ENCODE peak calls at places on chromosomes 3 and 15, in five cellular contexts. V, C, Q, S and O are unnamed samples. For H3K9me3, the result is how much of the 10 kb centered on the place peaks cover.

GRCh38 chr15:96327155-96327741 is 3.3 kb upstream of the NR2F2 start:
- DNase-seq in C (no peak), Q (peak), S (no peak), V (no peak), O (no peak)

GRCh38 chr3:107172411-107172810 is 204.8 kb upstream of the CCDC54 start:
- DNase-seq in V (no peak), S (no peak), Q (no peak), C (no peak), O (no peak)

GRCh38 chr15:20353966-20354883 is 187.4 kb downstream of the GOLGA6L6 start:
- DNase-seq in Q (no peak), C (no peak), S (no peak), V (peak), O (peak)

GRCh38 chr3:71153753-71154152 is 429.8 kb downstream of the FOXP1 start:
- DNase-seq in C (no peak), Q (no peak), S (no peak), V (no peak), O (no peak)

GRCh38 chr15:22980189-22981136 is at the start of gene CYFIP1:
- DNase-seq in Q (peak), S (no peak), C (peak), V (peak), O (no peak)

GRCh38 chr3:82707035-82707434 is 945.6 kb upstream of the GBE1 start:
- DNase-seq in V (no peak), S (no peak), Q (no peak), C (no peak), O (peak)

GRCh38 chr3:89947357-89947954 is 840.0 kb downstream of the EPHA3 start:
- DNase-seq in V (no peak), Q (no peak), C (no peak), S (no peak), O (no peak)

GRCh38 chr3:50227390-50228183 is 8.4 kb upstream of the GNAI2 start:
- DNase-seq in Q (peak), V (peak), S (peak), C (peak), O (peak)

GRCh38 chr3:172575375-172575774 is 52.1 kb upstream of the TNFSF10 start:
- DNase-seq in S (no peak), Q (no peak), C (no peak), V (no peak), O (no peak)

GRCh38 chr3:170634663-170635096 is 48.8 kb upstream of the SLC7A14 start:
- DNase-seq in V (no peak), C (no peak), S (no peak), Q (no peak), O (no peak)

GRCh38 chr15:51759557-51760070 is 8.2 kb downstream of the TMOD2 start:
- DNase-seq in Q (peak), V (no peak), C (no peak), S (no peak), O (no peak)

GRCh38 chr15:50126072-50126471 is 7.0 kb upstream of the ATP8B4 start:
- DNase-seq in S (no peak), Q (no peak), C (no peak), V (no peak), O (no peak)

GRCh38 chr3:138114988-138115971 is at the start of gene DZIP1L:
- DNase-seq in C (no peak), S (no peak), V (peak), Q (peak), O (no peak)

GRCh38 chr3:173745952-173746682 is 348.6 kb downstream of the NLGN1 start:
- DNase-seq in C (no peak), V (no peak), Q (peak), S (no peak), O (no peak)

GRCh38 chr3:178966299-178967183 is 105.1 kb downstream of the ZMAT3 start:
- DNase-seq in V (no peak), C (no peak), Q (peak), S (no peak), O (no peak)

GRCh38 chr3:188000361-188000861 is 153.5 kb upstream of the LPP start:
- DNase-seq in Q (no peak), S (no peak), V (no peak), C (no peak), O (peak)

GRCh38 chr3:49460188-49460885 is 9.7 kb upstream of the DAG1 start:
- DNase-seq in Q (no peak), V (peak), C (no peak), S (no peak), O (no peak)

GRCh38 chr15:69631978-69632377 is 179.4 kb downstream of the RPLP1 start:
- DNase-seq in Q (no peak), V (no peak), S (no peak), C (no peak), O (no peak)

GRCh38 chr3:133023301-133023830 is 14.8 kb upstream of the TMEM108 start:
- DNase-seq in V (no peak), Q (no peak), S (no peak), C (no peak), O (no peak)

GRCh38 chr3:171614318-171614967 is 154.2 kb upstream of the TNIK start:
- DNase-seq in C (no peak), Q (peak), S (no peak), V (peak), O (no peak)

GRCh38 chr3:186603159-186603558 is 9.7 kb upstream of the AHSG start:
- DNase-seq in C (no peak), Q (no peak), V (no peak), S (no peak), O (no peak)

GRCh38 chr3:184777566-184778356 is 34.2 kb upstream of the VPS8 start:
- DNase-seq in S (peak), V (peak), C (peak), Q (peak), O (peak)

GRCh38 chr3:137165117-137165806 is 207.5 kb downstream of the IL20RB start:
- DNase-seq in V (no peak), S (no peak), Q (no peak), C (no peak), O (no peak)

DNA sequence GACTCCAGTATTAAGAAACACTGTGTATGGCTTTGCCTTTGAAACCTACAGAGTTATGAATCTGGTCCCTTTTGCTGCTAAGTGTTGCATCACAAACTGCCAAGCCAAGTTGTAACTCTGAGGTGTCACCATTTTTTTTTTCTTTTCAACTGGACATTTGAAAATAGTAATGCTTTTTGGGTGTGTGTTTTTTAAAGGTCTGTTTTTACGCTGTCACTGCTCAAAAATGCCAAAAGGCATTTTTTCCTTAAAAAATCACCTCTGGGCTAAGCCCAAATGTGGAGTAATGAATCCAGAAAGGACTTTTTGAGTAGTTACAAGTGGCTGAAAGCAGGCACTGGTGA is 9.5 kb downstream of the SMAD3 start:
- DNase-seq in S (no peak), V (no peak), C (no peak), Q (no peak), O (no peak)
- H3K9me3 ChIP-seq in S (under half), V (under half), C (under half), Q (under half), O (under half)

GRCh38 chr3:135920275-135920674 is 45.3 kb upstream of the PPP2R3A start:
- DNase-seq in C (no peak), V (no peak), Q (no peak), S (no peak), O (no peak)

GRCh38 chr3:135918600-135918999 is 46.9 kb upstream of the PPP2R3A start:
- DNase-seq in V (no peak), Q (peak), S (no peak), C (no peak), O (no peak)

GRCh38 chr3:135926664-135927063 is 38.9 kb upstream of the PPP2R3A start:
- DNase-seq in S (no peak), Q (no peak), C (no peak), V (no peak), O (no peak)

GRCh38 chr3:135924506-135924905 is 41.0 kb upstream of the PPP2R3A start:
- DNase-seq in V (no peak), C (no peak), Q (no peak), S (no peak), O (no peak)

DNA sequence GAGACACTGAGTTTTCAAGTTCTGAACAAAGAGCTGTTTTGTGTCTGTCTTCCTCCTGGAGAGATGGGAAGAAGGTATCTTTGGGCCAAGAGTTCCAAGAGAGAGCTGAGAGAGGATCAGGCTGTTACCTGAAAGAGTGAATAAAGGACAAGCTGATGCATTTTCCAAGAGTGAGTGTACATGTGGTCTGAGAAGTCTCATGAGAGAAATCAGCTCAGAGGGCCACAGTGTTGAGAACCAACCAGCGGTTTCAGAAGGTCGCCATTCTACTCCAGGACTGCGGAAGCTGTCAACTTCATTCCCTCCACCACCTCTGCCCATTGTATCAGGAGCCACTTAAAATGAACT is 42.7 kb upstream of the PPP2R3A start:
- DNase-seq in C (no peak), Q (no peak), V (no peak), S (no peak), O (no peak)
- H3K27ac ChIP-seq in C (no peak), Q (no peak), V (no peak), S (no peak), O (no peak)

GRCh38 chr3:57856675-57857074 is 100.6 kb downstream of the SLMAP start:
- DNase-seq in V (no peak), S (no peak), C (no peak), Q (peak), O (no peak)
- TF ChIP-seq CTCF in V (no peak), S (no peak), C (no peak), Q (no peak), O (peak)

DNA sequence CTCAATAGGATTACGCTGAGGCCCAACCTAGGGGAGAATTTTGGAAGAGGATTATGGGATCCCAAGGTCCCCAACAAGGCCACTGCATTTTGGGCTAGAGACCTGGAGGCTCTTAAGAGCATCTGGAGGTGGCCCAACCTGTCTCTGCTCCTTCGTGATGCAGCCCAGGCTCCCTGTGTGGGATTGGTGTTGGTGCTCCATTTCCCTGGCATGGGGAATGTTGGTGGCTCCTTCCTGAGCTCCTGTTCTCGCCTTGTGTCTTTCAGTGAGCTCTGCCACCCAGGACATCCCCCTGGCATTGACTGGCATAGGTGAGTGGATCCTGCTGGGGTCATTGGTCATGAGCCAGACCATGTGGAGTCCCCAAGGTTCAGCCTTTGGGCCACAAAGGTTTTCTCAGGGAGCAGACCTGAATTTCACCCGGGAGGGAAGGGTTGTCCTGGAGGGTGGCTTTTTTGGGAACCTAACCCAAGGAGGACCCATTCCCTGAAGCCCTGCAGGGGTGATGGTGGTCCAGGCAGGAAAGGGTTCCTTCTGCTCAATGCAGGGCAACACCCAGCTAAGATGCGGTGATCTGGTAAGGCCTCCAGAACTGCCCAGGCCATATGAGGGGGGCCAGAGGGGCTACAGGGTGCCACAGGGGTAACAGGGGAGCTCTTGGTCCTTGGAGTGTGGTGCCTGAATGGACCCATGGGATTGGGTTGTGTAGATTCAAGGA is 202.5 kb downstream of the UBE3A start:
- DNase-seq in S (no peak), Q (no peak), V (peak), C (no peak), O (no peak)
- H3K9me3 ChIP-seq in S (under half), Q (under half), V (under half), C (under half), O (under half)

DNA sequence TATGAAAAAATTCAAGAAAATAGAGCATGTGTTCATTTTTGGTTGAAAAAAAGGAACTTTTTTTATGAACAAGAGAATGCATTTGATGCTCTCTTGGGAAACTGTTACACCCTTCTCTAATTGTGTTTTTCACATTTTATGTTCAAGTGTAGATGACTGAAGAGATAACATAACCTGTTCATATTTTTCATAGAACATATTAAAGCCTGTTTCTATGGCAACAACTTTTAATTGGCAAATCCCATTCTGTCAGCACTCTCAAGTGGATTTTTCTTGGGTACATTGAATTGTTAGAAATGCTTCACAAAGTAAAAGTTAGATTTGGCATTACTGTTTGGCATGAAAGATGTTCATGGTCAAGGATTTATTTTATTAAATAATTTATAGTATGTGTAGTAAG is 117.5 kb downstream of the MBNL1 start:
- DNase-seq in C (no peak), S (no peak), Q (no peak), V (no peak), O (no peak)
- H3K27ac ChIP-seq in C (peak), S (no peak), Q (no peak), V (peak), O (no peak)

DNA sequence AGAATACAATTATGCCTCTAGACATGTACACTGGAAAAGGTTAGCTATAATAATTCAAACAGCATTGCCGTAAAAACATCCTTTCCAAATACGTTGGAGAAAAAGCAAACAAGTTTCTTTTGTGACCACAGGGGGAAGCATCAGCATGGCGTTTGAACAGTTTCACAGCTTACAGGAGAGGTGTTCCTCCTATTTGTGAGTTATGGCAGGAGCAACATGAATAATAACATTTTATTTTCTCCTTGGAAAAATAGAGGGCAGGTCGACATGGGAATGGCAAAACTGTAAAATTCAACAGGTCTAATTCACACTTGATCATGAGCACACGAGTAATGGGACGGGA is 39.7 kb upstream of the GADL1 start:
- DNase-seq in C (no peak), V (no peak), Q (peak), S (no peak), O (peak)
- TF ChIP-seq CTCF in C (peak), V (peak), Q (peak), S (no peak), O (peak)

DNA sequence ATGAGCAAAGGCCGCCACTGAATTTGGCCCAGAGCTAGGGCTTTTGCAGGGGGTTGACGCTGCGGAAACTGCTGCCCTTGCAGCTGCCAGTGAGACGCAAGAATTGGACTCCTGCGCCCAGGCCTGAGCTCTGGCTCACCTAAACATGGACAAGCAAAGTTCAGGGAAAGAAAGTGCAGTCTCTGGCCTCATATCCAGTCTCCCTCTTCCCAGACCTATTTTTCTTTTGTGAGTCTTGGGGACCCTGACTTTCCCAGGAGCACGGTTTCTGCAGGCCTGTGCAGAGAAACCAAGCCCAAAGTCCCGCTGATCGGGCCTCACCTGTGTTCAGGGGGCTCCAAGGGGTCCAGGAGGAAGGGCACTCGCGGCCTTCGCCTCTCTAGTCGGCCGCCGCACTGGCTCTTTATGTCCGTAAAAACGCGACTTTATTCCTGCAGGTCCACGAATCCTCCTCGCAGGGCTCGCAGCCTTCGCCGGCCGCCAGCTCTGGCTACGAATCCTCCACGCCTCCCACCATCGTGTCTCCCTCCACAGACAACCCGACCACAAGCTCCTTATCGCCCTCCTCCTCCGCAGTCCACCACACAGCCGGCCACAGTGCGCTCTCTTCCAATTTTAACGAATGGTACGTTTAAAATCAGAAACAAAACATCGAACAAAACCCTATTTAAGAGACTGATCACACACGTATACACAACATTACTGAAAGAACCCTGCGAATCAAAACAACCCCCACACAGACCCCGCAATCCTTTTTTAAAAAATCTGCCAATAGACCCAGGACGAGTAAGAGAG is 3.9 kb downstream of the ZIC1 start:
- DNase-seq in C (no peak), V (no peak), S (no peak), Q (no peak), O (no peak)
- H3K9me3 ChIP-seq in C (under half), V (under half), S (under half), Q (under half), O (under half)

GRCh38 chr3:37324752-37325407 is 150.5 kb upstream of the LRRFIP2 start:
- DNase-seq in S (no peak), C (no peak), Q (peak), V (no peak), O (no peak)
- H3K27ac ChIP-seq in S (no peak), C (peak), Q (no peak), V (no peak), O (no peak)

GRCh38 chr3:46278816-46279672 is 36.8 kb downstream of the CCR3 start:
- DNase-seq in Q (no peak), V (no peak), S (no peak), C (no peak), O (no peak)

GRCh38 chr3:46280105-46280797 is 38.0 kb downstream of the CCR3 start:
- DNase-seq in S (no peak), Q (peak), V (no peak), C (no peak), O (no peak)

GRCh38 chr3:46271910-46272309 is 29.6 kb downstream of the CCR3 start:
- DNase-seq in V (no peak), S (no peak), Q (no peak), C (no peak), O (no peak)

GRCh38 chr3:46277476-46277875 is 35.2 kb downstream of the CCR3 start:
- DNase-seq in Q (no peak), V (no peak), C (no peak), S (no peak), O (no peak)

GRCh38 chr3:46276497-46277099 is 34.3 kb downstream of the CCR3 start:
- DNase-seq in V (peak), C (no peak), S (peak), Q (no peak), O (peak)
- TF ChIP-seq CTCF in V (peak), C (peak), S (peak), Q (no peak), O (peak)

GRCh38 chr3:151999936-152000335 is 126.5 kb downstream of the SUCNR1 start:
- DNase-seq in V (no peak), C (no peak), S (no peak), Q (no peak), O (no peak)
- H3K9me3 ChIP-seq in V (under half), C (under half), S (under half), Q (under half), O (under half)